ENCODE peak calls at places on chromosomes 2 and 18, in seven cellular contexts. One of them, this sample, is unnamed.

GRCh38 chr2:37616674-37616999 is 54.8 kb downstream of the CDC42EP3 start:
- DNase-seq in GM04504: no peak
- DNase-seq in K562: peak
- DNase-seq in H9: no peak
- DNase-seq in effector memory CD8-positive, alpha-beta T cell: no peak
- DNase-seq in GM06990: no peak
- DNase-seq in iPS DF 19.7: no peak
- DNase-seq in this sample: no peak

GRCh38 chr2:15982285-15982967 is 42.1 kb downstream of the MYCN start:
- DNase-seq in GM04504: no peak
- DNase-seq in K562: no peak
- DNase-seq in H9: no peak
- DNase-seq in effector memory CD8-positive, alpha-beta T cell: no peak
- DNase-seq in GM06990: no peak
- DNase-seq in iPS DF 19.7: no peak
- DNase-seq in this sample: no peak

GRCh38 chr2:71712179-71712818 is 258.9 kb downstream of the DYSF start:
- DNase-seq in GM04504: no peak
- DNase-seq in K562: no peak
- DNase-seq in H9: no peak
- DNase-seq in effector memory CD8-positive, alpha-beta T cell: no peak
- DNase-seq in GM06990: no peak
- DNase-seq in iPS DF 19.7: no peak
- DNase-seq in this sample: no peak

GRCh38 chr18:10145523-10145922 is 231.7 kb downstream of the VAPA start:
- DNase-seq in GM04504: no peak
- DNase-seq in K562: no peak
- DNase-seq in H9: no peak
- DNase-seq in effector memory CD8-positive, alpha-beta T cell: no peak
- DNase-seq in GM06990: no peak
- DNase-seq in iPS DF 19.7: no peak
- DNase-seq in this sample: no peak

GRCh38 chr2:60555066-60555793 is 1.8 kb upstream of the BCL11A start:
- DNase-seq in GM04504: no peak
- DNase-seq in K562: peak
- DNase-seq in H9: peak
- DNase-seq in effector memory CD8-positive, alpha-beta T cell: peak
- DNase-seq in GM06990: peak
- DNase-seq in iPS DF 19.7: no peak
- DNase-seq in this sample: peak

GRCh38 chr2:23426284-23426905 is 41.4 kb downstream of the KLHL29 start:
- DNase-seq in GM04504: no peak
- DNase-seq in K562: no peak
- DNase-seq in H9: peak
- DNase-seq in effector memory CD8-positive, alpha-beta T cell: no peak
- DNase-seq in GM06990: no peak
- DNase-seq in iPS DF 19.7: no peak
- DNase-seq in this sample: no peak

GRCh38 chr2:201407265-201407664 is 44.0 kb downstream of the TRAK2 start:
- DNase-seq in GM04504: no peak
- DNase-seq in K562: peak
- DNase-seq in H9: no peak
- DNase-seq in effector memory CD8-positive, alpha-beta T cell: no peak
- DNase-seq in GM06990: no peak
- DNase-seq in iPS DF 19.7: no peak
- DNase-seq in this sample: peak

GRCh38 chr2:226699321-226699720 is 100.3 kb downstream of the IRS1 start:
- DNase-seq in GM04504: peak
- DNase-seq in K562: no peak
- DNase-seq in H9: no peak
- DNase-seq in effector memory CD8-positive, alpha-beta T cell: no peak
- DNase-seq in GM06990: no peak
- DNase-seq in iPS DF 19.7: no peak
- DNase-seq in this sample: no peak

GRCh38 chr18:2903006-2903405 is 56.2 kb downstream of the EMILIN2 start:
- DNase-seq in GM04504: peak
- DNase-seq in K562: peak
- DNase-seq in H9: no peak
- DNase-seq in effector memory CD8-positive, alpha-beta T cell: no peak
- DNase-seq in GM06990: no peak
- DNase-seq in iPS DF 19.7: no peak
- DNase-seq in this sample: no peak

GRCh38 chr18:44601447-44601846 is 79.2 kb upstream of the SETBP1 start:
- DNase-seq in GM04504: peak
- DNase-seq in K562: no peak
- DNase-seq in H9: no peak
- DNase-seq in effector memory CD8-positive, alpha-beta T cell: no peak
- DNase-seq in GM06990: no peak
- DNase-seq in iPS DF 19.7: no peak
- DNase-seq in this sample: no peak

GRCh38 chr2:40372278-40372580 is 79.7 kb downstream of the SLC8A1 start:
- DNase-seq in GM04504: no peak
- DNase-seq in K562: no peak
- DNase-seq in H9: no peak
- DNase-seq in effector memory CD8-positive, alpha-beta T cell: no peak
- DNase-seq in GM06990: no peak
- DNase-seq in iPS DF 19.7: no peak
- DNase-seq in this sample: no peak

GRCh38 chr2:226742346-226742745 is 57.3 kb downstream of the IRS1 start:
- DNase-seq in GM04504: no peak
- DNase-seq in K562: no peak
- DNase-seq in H9: no peak
- DNase-seq in effector memory CD8-positive, alpha-beta T cell: no peak
- DNase-seq in GM06990: no peak
- DNase-seq in iPS DF 19.7: no peak
- DNase-seq in this sample: no peak

GRCh38 chr18:10546557-10547300 is 20.9 kb downstream of the NAPG start:
- DNase-seq in GM04504: no peak
- DNase-seq in K562: no peak
- DNase-seq in H9: no peak
- DNase-seq in effector memory CD8-positive, alpha-beta T cell: no peak
- DNase-seq in GM06990: no peak
- DNase-seq in iPS DF 19.7: no peak
- DNase-seq in this sample: no peak

GRCh38 chr2:207727256-207727655 is 15.8 kb downstream of the CCNYL1 start:
- DNase-seq in GM04504: peak
- DNase-seq in K562: no peak
- DNase-seq in H9: no peak
- DNase-seq in effector memory CD8-positive, alpha-beta T cell: no peak
- DNase-seq in GM06990: no peak
- DNase-seq in iPS DF 19.7: no peak
- DNase-seq in this sample: no peak

GRCh38 chr2:88024509-88024908 is 8.2 kb upstream of the RNU2-63P start:
- DNase-seq in GM04504: no peak
- DNase-seq in K562: no peak
- DNase-seq in H9: peak
- DNase-seq in effector memory CD8-positive, alpha-beta T cell: no peak
- DNase-seq in GM06990: no peak
- DNase-seq in iPS DF 19.7: peak
- DNase-seq in this sample: no peak

GRCh38 chr18:13061630-13062189 is 70.5 kb downstream of the CEP192 start:
- DNase-seq in GM04504: no peak
- DNase-seq in K562: no peak
- DNase-seq in H9: no peak
- DNase-seq in effector memory CD8-positive, alpha-beta T cell: no peak
- DNase-seq in GM06990: no peak
- DNase-seq in iPS DF 19.7: no peak
- DNase-seq in this sample: no peak

GRCh38 chr2:230434677-230435324 is 18.8 kb downstream of the SP100 start:
- DNase-seq in GM04504: no peak
- DNase-seq in K562: no peak
- DNase-seq in H9: no peak
- DNase-seq in effector memory CD8-positive, alpha-beta T cell: no peak
- DNase-seq in GM06990: no peak
- DNase-seq in iPS DF 19.7: no peak
- DNase-seq in this sample: no peak

GRCh38 chr2:128308889-128309288 is 9.8 kb downstream of the HS6ST1 start:
- DNase-seq in GM04504: no peak
- DNase-seq in K562: no peak
- DNase-seq in H9: no peak
- DNase-seq in effector memory CD8-positive, alpha-beta T cell: no peak
- DNase-seq in GM06990: no peak
- DNase-seq in iPS DF 19.7: no peak
- DNase-seq in this sample: no peak

GRCh38 chr2:140641163-140641562 is 1489.7 kb downstream of the LRP1B start:
- DNase-seq in GM04504: no peak
- DNase-seq in K562: no peak
- DNase-seq in H9: no peak
- DNase-seq in effector memory CD8-positive, alpha-beta T cell: no peak
- DNase-seq in GM06990: no peak
- DNase-seq in iPS DF 19.7: no peak
- DNase-seq in this sample: no peak

GRCh38 chr2:127735044-127735443 is 33.7 kb downstream of the SFT2D3 start:
- DNase-seq in GM04504: no peak
- DNase-seq in K562: no peak
- DNase-seq in H9: no peak
- DNase-seq in effector memory CD8-positive, alpha-beta T cell: no peak
- DNase-seq in GM06990: no peak
- DNase-seq in iPS DF 19.7: no peak
- DNase-seq in this sample: no peak

GRCh38 chr18:9901377-9901776 is 12.4 kb upstream of the VAPA start:
- DNase-seq in GM04504: no peak
- DNase-seq in K562: no peak
- DNase-seq in H9: no peak
- DNase-seq in effector memory CD8-positive, alpha-beta T cell: no peak
- DNase-seq in GM06990: no peak
- DNase-seq in iPS DF 19.7: no peak
- DNase-seq in this sample: no peak

GRCh38 chr2:75041226-75041625 is 82.8 kb downstream of the POLE4 start:
- DNase-seq in GM04504: no peak
- DNase-seq in K562: no peak
- DNase-seq in H9: no peak
- DNase-seq in effector memory CD8-positive, alpha-beta T cell: no peak
- DNase-seq in GM06990: no peak
- DNase-seq in iPS DF 19.7: no peak
- DNase-seq in this sample: no peak

GRCh38 chr2:239178484-239178883 is 222.3 kb downstream of the HDAC4 start:
- DNase-seq in GM04504: no peak
- DNase-seq in K562: no peak
- DNase-seq in H9: no peak
- DNase-seq in effector memory CD8-positive, alpha-beta T cell: no peak
- DNase-seq in GM06990: no peak
- DNase-seq in iPS DF 19.7: no peak
- DNase-seq in this sample: no peak

GRCh38 chr2:23465138-23465537 is 80.2 kb downstream of the KLHL29 start:
- DNase-seq in GM04504: no peak
- DNase-seq in K562: no peak
- DNase-seq in H9: no peak
- DNase-seq in effector memory CD8-positive, alpha-beta T cell: no peak
- DNase-seq in GM06990: no peak
- DNase-seq in iPS DF 19.7: no peak
- DNase-seq in this sample: no peak

GRCh38 chr2:38554973-38555595 is 47.6 kb downstream of the HNRNPLL start:
- DNase-seq in GM04504: no peak
- DNase-seq in K562: peak
- DNase-seq in H9: no peak
- DNase-seq in effector memory CD8-positive, alpha-beta T cell: no peak
- DNase-seq in GM06990: no peak
- DNase-seq in iPS DF 19.7: no peak
- DNase-seq in this sample: no peak

GRCh38 chr2:121171625-121172119 is 113.3 kb downstream of the TFCP2L1 start:
- DNase-seq in GM04504: no peak
- DNase-seq in K562: no peak
- DNase-seq in H9: no peak
- DNase-seq in effector memory CD8-positive, alpha-beta T cell: no peak
- DNase-seq in GM06990: no peak
- DNase-seq in iPS DF 19.7: no peak
- DNase-seq in this sample: no peak

GRCh38 chr2:238369516-238370481 is 49.5 kb downstream of the TRAF3IP1 start:
- DNase-seq in GM04504: no peak
- DNase-seq in K562: no peak
- DNase-seq in H9: no peak
- DNase-seq in effector memory CD8-positive, alpha-beta T cell: no peak
- DNase-seq in GM06990: no peak
- DNase-seq in iPS DF 19.7: no peak
- DNase-seq in this sample: no peak

GRCh38 chr2:68577183-68577582 is 66.2 kb upstream of the PROKR1 start:
- DNase-seq in GM04504: no peak
- DNase-seq in K562: no peak
- DNase-seq in H9: no peak
- DNase-seq in effector memory CD8-positive, alpha-beta T cell: no peak
- DNase-seq in GM06990: no peak
- DNase-seq in iPS DF 19.7: no peak
- DNase-seq in this sample: no peak

GRCh38 chr2:79638410-79638809 is 125.6 kb downstream of the CTNNA2 start:
- DNase-seq in GM04504: no peak
- DNase-seq in K562: no peak
- DNase-seq in H9: no peak
- DNase-seq in effector memory CD8-positive, alpha-beta T cell: no peak
- DNase-seq in GM06990: no peak
- DNase-seq in iPS DF 19.7: no peak
- DNase-seq in this sample: no peak

GRCh38 chr2:75491129-75491753 is 69.5 kb downstream of the EVA1A start:
- DNase-seq in GM04504: no peak
- DNase-seq in K562: no peak
- DNase-seq in H9: no peak
- DNase-seq in effector memory CD8-positive, alpha-beta T cell: no peak
- DNase-seq in GM06990: no peak
- DNase-seq in iPS DF 19.7: no peak
- DNase-seq in this sample: no peak

GRCh38 chr18:42404151-42404550 is 449.1 kb downstream of the PIK3C3 start:
- DNase-seq in GM04504: no peak
- DNase-seq in K562: no peak
- DNase-seq in H9: no peak
- DNase-seq in effector memory CD8-positive, alpha-beta T cell: no peak
- DNase-seq in GM06990: no peak
- DNase-seq in iPS DF 19.7: no peak
- DNase-seq in this sample: no peak

GRCh38 chr2:160835166-160835565 is 325.1 kb upstream of the TANK start:
- DNase-seq in GM04504: no peak
- DNase-seq in K562: no peak
- DNase-seq in H9: no peak
- DNase-seq in effector memory CD8-positive, alpha-beta T cell: no peak
- DNase-seq in GM06990: no peak
- DNase-seq in iPS DF 19.7: no peak
- DNase-seq in this sample: no peak

GRCh38 chr2:39623916-39624315 is 41.8 kb upstream of the TMEM178A start:
- DNase-seq in GM04504: no peak
- DNase-seq in K562: no peak
- DNase-seq in H9: no peak
- DNase-seq in effector memory CD8-positive, alpha-beta T cell: no peak
- DNase-seq in GM06990: no peak
- DNase-seq in iPS DF 19.7: no peak
- DNase-seq in this sample: no peak

GRCh38 chr18:54381640-54382039 is 23.9 kb downstream of the C18orf54 start:
- DNase-seq in GM04504: no peak
- DNase-seq in K562: no peak
- DNase-seq in H9: no peak
- DNase-seq in effector memory CD8-positive, alpha-beta T cell: no peak
- DNase-seq in GM06990: no peak
- DNase-seq in iPS DF 19.7: no peak
- DNase-seq in this sample: no peak

GRCh38 chr18:9627642-9628041 is 13.3 kb upstream of the PPP4R1 start:
- DNase-seq in GM04504: no peak
- DNase-seq in K562: no peak
- DNase-seq in H9: no peak
- DNase-seq in effector memory CD8-positive, alpha-beta T cell: no peak
- DNase-seq in GM06990: no peak
- DNase-seq in iPS DF 19.7: no peak
- DNase-seq in this sample: no peak

GRCh38 chr2:102100371-102101096 is 42.0 kb upstream of the IL1R1 start:
- DNase-seq in GM04504: peak
- DNase-seq in K562: no peak
- DNase-seq in H9: no peak
- DNase-seq in effector memory CD8-positive, alpha-beta T cell: no peak
- DNase-seq in GM06990: no peak
- DNase-seq in iPS DF 19.7: no peak
- DNase-seq in this sample: peak

This sample was measured in HuH-7.